ENCODE peak calls at places on chromosomes 3 and 15, in nine cellular contexts. Y is HepG2, Q is sigmoid colon, V is stomach, S is transverse colon, B is upper lobe of left lung, K is breast epithelium, N is HCT116, H is Panc1. F is an unnamed sample.

GRCh38 chr3:173739716-173740115 is 342.2 kb downstream of the NLGN1 start:
- DNase-seq in Y (no peak), Q (no peak), V (no peak), S (no peak), B (no peak), K (no peak), N (no peak), H (no peak), F (no peak)

GRCh38 chr3:34683851-34684250 is 885.4 kb downstream of the PDCD6IP start:
- DNase-seq in Y (peak; percentile 22), Q (no peak), V (peak; percentile 69), S (peak; percentile 74), B (peak; percentile 43), K (no peak), N (no peak), H (peak; percentile 15), F (no peak)

GRCh38 chr3:4939276-4939675 is 40.0 kb upstream of the BHLHE40 start:
- DNase-seq in Y (no peak), Q (no peak), V (no peak), S (no peak), B (no peak), K (no peak), N (no peak), H (no peak), F (no peak)

GRCh38 chr3:127688022-127688415 is 15.3 kb downstream of the ABTB1 start:
- DNase-seq in Y (no peak), Q (no peak), V (no peak), S (peak; percentile 3), B (no peak), K (peak; percentile 45), N (no peak), H (no peak), F (no peak)

GRCh38 chr15:93127286-93127685 is 38.3 kb upstream of the RGMA start:
- DNase-seq in Y (no peak), Q (no peak), V (no peak), S (no peak), B (no peak), K (no peak), N (no peak), H (no peak), F (no peak)

GRCh38 chr3:47630810-47631209 is 52.1 kb upstream of the CSPG5 start:
- DNase-seq in Y (no peak), Q (no peak), V (no peak), S (no peak), B (no peak), K (no peak), N (no peak), H (no peak), F (no peak)

GRCh38 chr3:127539366-127540060 is 51.0 kb downstream of the TPRA1 start:
- DNase-seq in Y (no peak), Q (no peak), V (no peak), S (no peak), B (no peak), K (no peak), N (no peak), H (no peak), F (no peak)

GRCh38 chr3:173584834-173585831 is 187.6 kb downstream of the NLGN1 start:
- DNase-seq in Y (no peak), Q (peak; percentile 72), V (no peak), S (peak; percentile 8), B (no peak), K (no peak), N (no peak), H (no peak), F (peak; percentile 67)

GRCh38 chr3:159765860-159766294 is 222.8 kb upstream of the IL12A start:
- DNase-seq in Y (no peak), Q (peak; percentile 81), V (no peak), S (no peak), B (no peak), K (no peak), N (no peak), H (no peak), F (no peak)
- H3K4me3 ChIP-seq in Y (no peak overlapping the region), Q (peak overlapping the region; percentile 87), V (peak overlapping the region; percentile 71), S (peak overlapping the region; percentile 61), B (peak overlapping the region; percentile 52), K (peak overlapping the region; percentile 74), N (peak overlapping the region; percentile 79), H (peak overlapping the region; percentile 71), F (peak overlapping the region; percentile 85)

GRCh38 chr15:70199124-70199482 is 101.4 kb upstream of the TLE3 start:
- DNase-seq in Y (no peak), Q (no peak), V (no peak), S (no peak), B (no peak), K (no peak), N (no peak), H (no peak), F (no peak)

GRCh38 chr15:70197318-70197944 is 99.7 kb upstream of the TLE3 start:
- DNase-seq in Y (no peak), Q (peak; percentile 42), V (no peak), S (no peak), B (no peak), K (no peak), N (no peak), H (no peak), F (no peak)

GRCh38 chr15:70198441-70199123 is 100.9 kb upstream of the TLE3 start:
- DNase-seq in Y (no peak), Q (no peak), V (no peak), S (no peak), B (no peak), K (no peak), N (no peak), H (no peak), F (no peak)

GRCh38 chr15:70196314-70197291 is 98.9 kb upstream of the TLE3 start:
- DNase-seq in Y (peak; percentile 89), Q (peak; percentile 80), V (peak; percentile 34), S (peak; percentile 60), B (peak; percentile 52), K (peak; percentile 88), N (no peak), H (no peak), F (no peak)

DNA sequence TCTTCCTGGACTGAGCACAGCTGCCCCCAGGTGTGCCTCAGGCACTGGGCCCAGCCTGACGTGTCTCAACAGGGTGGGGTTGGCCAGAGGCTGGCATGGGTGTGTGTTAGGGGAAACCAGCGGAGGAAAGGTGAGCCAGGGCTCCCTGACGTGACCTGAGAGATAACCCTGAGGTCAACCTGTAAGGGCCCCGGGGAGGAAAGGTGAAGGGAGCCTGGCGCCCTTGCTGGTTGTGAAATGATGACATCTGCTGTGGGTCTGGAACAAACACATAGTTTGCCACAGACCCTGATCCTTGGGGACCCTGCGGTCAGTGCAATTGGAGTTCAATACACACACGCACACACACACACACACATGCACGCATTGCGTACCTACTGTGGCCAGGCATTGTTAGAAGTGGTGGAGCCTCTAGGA is 100.2 kb upstream of the TLE3 start:
- DNase-seq in Y (peak; percentile 52), Q (no peak), V (peak; percentile 38), S (no peak), B (no peak), K (no peak), N (no peak), H (no peak), F (no peak)
- H3K27ac ChIP-seq in Y (no peak overlapping the region), Q (no peak overlapping the region), V (no peak overlapping the region), S (no peak overlapping the region), B (no peak overlapping the region), K (no peak overlapping the region), N (no peak overlapping the region), H (peak overlapping the region; percentile 85), F (no peak overlapping the region)

GRCh38 chr3:107664614-107665013 is 141.9 kb downstream of the BBX start:
- DNase-seq in Y (no peak), Q (no peak), V (no peak), S (no peak), B (no peak), K (no peak), N (no peak), H (no peak), F (no peak)

GRCh38 chr3:107662109-107662477 is 139.3 kb downstream of the BBX start:
- DNase-seq in Y (no peak), Q (peak; percentile 81), V (no peak), S (no peak), B (peak; percentile 37), K (no peak), N (no peak), H (no peak), F (no peak)

GRCh38 chr3:107661447-107662108 is 138.8 kb downstream of the BBX start:
- DNase-seq in Y (no peak), Q (no peak), V (no peak), S (no peak), B (no peak), K (no peak), N (no peak), H (no peak), F (no peak)

GRCh38 chr3:107662586-107662985 is 139.8 kb downstream of the BBX start:
- DNase-seq in Y (no peak), Q (no peak), V (no peak), S (no peak), B (no peak), K (no peak), N (no peak), H (no peak), F (no peak)

GRCh38 chr3:107663266-107663665 is 140.5 kb downstream of the BBX start:
- DNase-seq in Y (no peak), Q (no peak), V (no peak), S (no peak), B (no peak), K (no peak), N (no peak), H (no peak), F (no peak)
- TF ChIP-seq POLR2AphosphoS5 in Y (no peak), Q (no peak), V (no peak), S (no peak), B (no peak), K (no peak), N (no peak), H (no peak), F (no peak)

GRCh38 chr15:27866505-27867165 is 232.5 kb downstream of the OCA2 start:
- DNase-seq in Y (no peak), Q (no peak), V (no peak), S (no peak), B (no peak), K (no peak), N (no peak), H (no peak), F (no peak)

GRCh38 chr15:27864076-27864475 is 235.0 kb downstream of the OCA2 start:
- DNase-seq in Y (no peak), Q (no peak), V (no peak), S (no peak), B (no peak), K (no peak), N (no peak), H (no peak), F (no peak)

GRCh38 chr15:27865926-27866325 is 233.2 kb downstream of the OCA2 start:
- DNase-seq in Y (no peak), Q (no peak), V (no peak), S (no peak), B (no peak), K (no peak), N (no peak), H (no peak), F (no peak)

GRCh38 chr15:27864719-27865118 is 234.4 kb downstream of the OCA2 start:
- DNase-seq in Y (no peak), Q (no peak), V (no peak), S (no peak), B (no peak), K (no peak), N (no peak), H (no peak), F (no peak)

DNA sequence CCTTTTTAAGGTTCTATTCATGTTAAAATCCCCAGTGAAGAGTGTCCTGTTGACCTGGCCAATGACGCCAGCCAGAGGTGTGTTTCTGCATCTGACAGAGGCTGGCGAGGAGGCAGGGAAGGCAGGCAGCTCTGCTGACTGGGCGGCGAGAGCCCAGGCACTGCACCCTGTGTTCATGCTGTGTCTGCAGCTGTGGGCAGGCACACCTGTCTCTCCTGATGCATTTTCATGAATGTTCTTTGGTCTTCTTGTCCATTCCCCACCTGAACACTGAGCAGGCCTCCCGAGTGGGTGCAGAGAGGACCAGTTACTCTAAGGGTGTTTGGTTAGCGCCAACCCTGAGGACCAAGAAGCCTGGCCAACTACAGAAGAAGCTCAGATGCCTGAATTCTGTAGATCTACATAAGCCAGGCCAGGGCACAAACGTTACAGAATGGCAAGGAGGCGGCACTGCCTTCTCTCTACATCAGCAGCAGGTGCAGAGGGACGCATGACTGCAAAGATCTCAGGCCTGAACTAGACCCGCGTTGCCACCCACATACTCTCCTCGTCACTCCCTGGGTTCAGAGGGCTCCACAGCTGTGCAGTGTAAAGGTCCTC is 233.7 kb downstream of the OCA2 start:
- DNase-seq in Y (no peak), Q (no peak), V (no peak), S (no peak), B (no peak), K (no peak), N (no peak), H (no peak), F (no peak)
- H3K4me3 ChIP-seq in Y (no peak overlapping the region), Q (no peak overlapping the region), V (no peak overlapping the region), S (no peak overlapping the region), B (no peak overlapping the region), K (no peak overlapping the region), N (no peak overlapping the region), H (no peak overlapping the region), F (no peak overlapping the region)

F was measured in SK-N-MC.